ENCODE peak calls at places on chromosome 1, in nine cellular contexts. One of them, this sample, is unnamed.

GRCh38 chr1:77976433-77977076 is 2.3 kb downstream of the FUBP1 start:
- DNase-seq in cardiac muscle cell: no peak
- DNase-seq in GM23338: no peak
- DNase-seq in GM06990: no peak
- DNase-seq in choroid plexus epithelial cell: no peak
- DNase-seq in B cell: no peak
- DNase-seq in AG09319: no peak
- DNase-seq in AG10803: no peak
- DNase-seq in cardiac fibroblast: no peak
- DNase-seq in this sample: peak

GRCh38 chr1:61753998-61754508 is 11.8 kb downstream of the PATJ start:
- DNase-seq in AG09319: no peak
- DNase-seq in GM06990: no peak
- DNase-seq in cardiac fibroblast: no peak
- DNase-seq in cardiac muscle cell: no peak
- DNase-seq in choroid plexus epithelial cell: no peak
- DNase-seq in GM23338: no peak
- DNase-seq in AG10803: no peak
- DNase-seq in B cell: no peak
- DNase-seq in this sample: no peak

GRCh38 chr1:109134423-109134822 is 20.5 kb downstream of the ELAPOR1 start:
- DNase-seq in AG10803: no peak
- DNase-seq in GM06990: no peak
- DNase-seq in cardiac muscle cell: no peak
- DNase-seq in B cell: no peak
- DNase-seq in choroid plexus epithelial cell: no peak
- DNase-seq in cardiac fibroblast: no peak
- DNase-seq in AG09319: no peak
- DNase-seq in GM23338: no peak
- DNase-seq in this sample: no peak

GRCh38 chr1:226882187-226882586 is 11.8 kb downstream of the PSEN2 start:
- DNase-seq in cardiac muscle cell: peak
- DNase-seq in cardiac fibroblast: no peak
- DNase-seq in AG09319: no peak
- DNase-seq in choroid plexus epithelial cell: no peak
- DNase-seq in B cell: no peak
- DNase-seq in AG10803: no peak
- DNase-seq in GM06990: no peak
- DNase-seq in GM23338: no peak
- DNase-seq in this sample: no peak

GRCh38 chr1:247421074-247421473 is 5.1 kb downstream of the NLRP3 start:
- DNase-seq in GM06990: no peak
- DNase-seq in cardiac fibroblast: no peak
- DNase-seq in B cell: no peak
- DNase-seq in cardiac muscle cell: no peak
- DNase-seq in AG09319: no peak
- DNase-seq in GM23338: no peak
- DNase-seq in choroid plexus epithelial cell: no peak
- DNase-seq in AG10803: no peak
- DNase-seq in this sample: peak

GRCh38 chr1:33122483-33123170 is 41.7 kb downstream of the AZIN2 start:
- DNase-seq in choroid plexus epithelial cell: no peak
- DNase-seq in cardiac muscle cell: no peak
- DNase-seq in AG10803: no peak
- DNase-seq in GM06990: no peak
- DNase-seq in AG09319: no peak
- DNase-seq in GM23338: no peak
- DNase-seq in cardiac fibroblast: no peak
- DNase-seq in B cell: no peak
- DNase-seq in this sample: peak

GRCh38 chr1:94928293-94928939 is 1.5 kb upstream of the CNN3 start:
- DNase-seq in cardiac fibroblast: no peak
- DNase-seq in choroid plexus epithelial cell: no peak
- DNase-seq in B cell: no peak
- DNase-seq in GM23338: no peak
- DNase-seq in AG10803: no peak
- DNase-seq in AG09319: no peak
- DNase-seq in GM06990: no peak
- DNase-seq in cardiac muscle cell: no peak
- DNase-seq in this sample: no peak

GRCh38 chr1:115286431-115287205 is 51.4 kb downstream of the NGF start:
- DNase-seq in GM06990: no peak
- DNase-seq in choroid plexus epithelial cell: no peak
- DNase-seq in AG10803: no peak
- DNase-seq in cardiac muscle cell: no peak
- DNase-seq in B cell: no peak
- DNase-seq in cardiac fibroblast: no peak
- DNase-seq in AG09319: no peak
- DNase-seq in GM23338: no peak
- DNase-seq in this sample: no peak

GRCh38 chr1:32273389-32274208 is 18.3 kb upstream of the HDAC1 start:
- DNase-seq in AG10803: no peak
- DNase-seq in AG09319: no peak
- DNase-seq in GM06990: no peak
- DNase-seq in B cell: peak
- DNase-seq in choroid plexus epithelial cell: no peak
- DNase-seq in cardiac muscle cell: no peak
- DNase-seq in GM23338: peak
- DNase-seq in cardiac fibroblast: no peak
- DNase-seq in this sample: peak

GRCh38 chr1:229437443-229437842 is 3.5 kb upstream of the ACTA1 start:
- DNase-seq in AG10803: peak
- DNase-seq in GM23338: no peak
- DNase-seq in B cell: no peak
- DNase-seq in cardiac muscle cell: no peak
- DNase-seq in cardiac fibroblast: peak
- DNase-seq in choroid plexus epithelial cell: no peak
- DNase-seq in GM06990: no peak
- DNase-seq in AG09319: no peak
- DNase-seq in this sample: no peak

GRCh38 chr1:152902676-152903075 is 5.7 kb upstream of the IVL start:
- DNase-seq in B cell: no peak
- DNase-seq in AG09319: no peak
- DNase-seq in choroid plexus epithelial cell: no peak
- DNase-seq in GM06990: no peak
- DNase-seq in cardiac fibroblast: no peak
- DNase-seq in AG10803: no peak
- DNase-seq in GM23338: no peak
- DNase-seq in cardiac muscle cell: no peak
- DNase-seq in this sample: no peak

GRCh38 chr1:221098462-221099406 is 219.5 kb downstream of the HLX start:
- DNase-seq in GM23338: no peak
- DNase-seq in GM06990: no peak
- DNase-seq in AG10803: peak
- DNase-seq in B cell: no peak
- DNase-seq in cardiac muscle cell: peak
- DNase-seq in choroid plexus epithelial cell: no peak
- DNase-seq in cardiac fibroblast: peak
- DNase-seq in AG09319: no peak
- DNase-seq in this sample: peak

DNA sequence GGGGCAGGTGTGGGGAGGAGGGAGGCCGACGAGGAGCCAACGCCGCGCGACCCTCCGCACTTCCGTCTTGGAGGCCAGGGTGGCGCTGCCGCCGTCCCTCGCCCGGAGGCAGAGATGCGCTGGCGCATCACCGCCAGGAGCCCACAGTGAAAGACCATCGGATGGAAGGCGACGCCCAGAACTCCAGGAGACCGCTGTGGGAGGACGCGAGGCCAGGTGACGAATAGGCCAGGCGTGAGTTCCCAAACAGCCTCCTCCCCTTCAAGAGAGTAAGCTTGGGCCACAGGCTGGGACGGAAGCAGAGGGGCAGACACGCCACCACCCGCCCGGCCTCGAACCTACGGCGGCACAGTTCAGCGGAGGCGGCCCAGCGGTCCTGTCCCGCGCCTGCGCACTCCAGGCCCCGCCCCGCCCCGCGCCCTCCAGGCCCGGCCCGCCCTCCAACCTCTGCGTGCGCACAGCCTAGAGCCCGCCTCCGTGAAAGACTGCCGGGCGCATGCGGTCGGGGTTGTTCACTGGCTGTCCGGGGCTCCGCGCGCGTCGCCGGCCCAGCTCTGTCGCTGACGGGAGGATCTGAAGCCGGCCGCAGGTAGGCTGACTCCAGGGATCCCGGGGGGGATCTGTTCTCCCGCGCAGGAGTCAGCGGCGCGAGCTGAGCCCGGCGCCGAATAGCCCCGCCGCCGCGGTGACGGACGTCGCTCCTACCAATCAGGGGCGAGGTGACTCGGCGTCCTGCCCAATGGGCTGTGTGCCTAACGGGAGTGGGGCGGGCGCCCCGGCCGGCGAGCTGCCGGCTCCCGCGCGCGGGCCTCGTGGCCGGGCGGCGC is at the start of gene CTPS1:
- DNase-seq in AG10803: peak
- DNase-seq in GM06990: peak
- DNase-seq in AG09319: peak
- DNase-seq in B cell: peak
- DNase-seq in cardiac fibroblast: peak
- DNase-seq in cardiac muscle cell: peak
- DNase-seq in GM23338: peak
- DNase-seq in choroid plexus epithelial cell: peak
- DNase-seq in this sample: peak
- TF ChIP-seq CTCF in AG10803: peak
- TF ChIP-seq CTCF in GM06990: peak
- TF ChIP-seq CTCF in AG09319: peak
- TF ChIP-seq CTCF in B cell: peak
- TF ChIP-seq CTCF in cardiac fibroblast: peak
- TF ChIP-seq CTCF in cardiac muscle cell: peak
- TF ChIP-seq CTCF in GM23338: peak
- TF ChIP-seq CTCF in choroid plexus epithelial cell: peak
- TF ChIP-seq CTCF in this sample: peak

DNA sequence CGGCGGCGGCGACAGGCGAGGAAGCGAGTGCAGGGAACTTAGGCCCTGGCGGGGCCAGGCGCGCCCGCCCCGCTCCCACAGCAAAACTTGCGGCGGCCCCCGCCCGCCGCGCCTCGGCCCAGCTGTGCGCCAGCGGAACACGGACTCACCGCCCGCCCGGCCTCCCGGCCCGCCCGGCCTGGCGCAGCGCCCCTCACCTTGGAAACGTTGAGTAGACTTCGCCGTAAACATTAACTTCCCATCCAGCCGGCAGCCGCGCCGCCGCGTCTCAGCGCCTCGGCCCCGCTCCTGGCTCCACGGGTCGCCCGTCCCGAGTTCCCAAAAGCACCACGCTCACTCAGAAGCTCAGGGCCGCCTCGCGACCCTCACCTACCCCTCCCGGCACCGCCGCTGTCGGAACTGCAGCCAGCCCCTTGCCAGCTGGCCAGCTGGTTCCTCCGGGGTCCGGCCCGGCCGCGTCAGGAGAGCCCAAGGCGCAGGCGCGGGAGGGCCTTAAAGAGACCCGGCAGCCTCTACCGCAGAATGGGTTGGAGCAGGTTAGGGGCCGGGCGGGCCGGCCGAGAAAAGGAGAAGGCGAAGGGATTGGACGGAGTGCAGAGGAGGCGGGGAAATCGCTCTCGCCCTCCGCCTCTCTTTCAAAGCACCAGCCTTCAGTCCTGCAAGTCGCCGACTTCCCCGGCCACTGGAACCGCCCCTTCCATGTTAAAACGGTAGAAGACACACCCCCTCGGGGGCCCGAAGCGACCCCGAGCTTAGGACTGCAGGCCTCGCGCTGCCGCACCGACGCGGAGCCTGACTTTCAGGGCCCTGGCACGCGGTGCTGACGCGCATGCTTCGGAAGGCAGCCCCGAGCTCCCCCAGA is at the start of gene EVI5:
- DNase-seq in cardiac fibroblast: peak
- DNase-seq in GM23338: peak
- DNase-seq in AG09319: peak
- DNase-seq in B cell: peak
- DNase-seq in GM06990: peak
- DNase-seq in AG10803: peak
- DNase-seq in cardiac muscle cell: peak
- DNase-seq in choroid plexus epithelial cell: peak
- DNase-seq in this sample: peak
- TF ChIP-seq CTCF in cardiac fibroblast: peak
- TF ChIP-seq CTCF in GM23338: no peak
- TF ChIP-seq CTCF in AG09319: no peak
- TF ChIP-seq CTCF in B cell: no peak
- TF ChIP-seq CTCF in GM06990: peak
- TF ChIP-seq CTCF in AG10803: no peak
- TF ChIP-seq CTCF in cardiac muscle cell: peak
- TF ChIP-seq CTCF in choroid plexus epithelial cell: no peak
- TF ChIP-seq CTCF in this sample: no peak

GRCh38 chr1:182740120-182740519 is 49.5 kb upstream of the NPL start:
- DNase-seq in B cell: no peak
- DNase-seq in cardiac muscle cell: no peak
- DNase-seq in cardiac fibroblast: no peak
- DNase-seq in GM06990: no peak
- DNase-seq in choroid plexus epithelial cell: no peak
- DNase-seq in AG09319: no peak
- DNase-seq in AG10803: no peak
- DNase-seq in GM23338: no peak
- DNase-seq in this sample: no peak

GRCh38 chr1:182739545-182739944 is 50.0 kb upstream of the NPL start:
- DNase-seq in GM23338: peak
- DNase-seq in AG09319: no peak
- DNase-seq in B cell: no peak
- DNase-seq in cardiac muscle cell: peak
- DNase-seq in AG10803: no peak
- DNase-seq in choroid plexus epithelial cell: peak
- DNase-seq in cardiac fibroblast: no peak
- DNase-seq in GM06990: no peak
- DNase-seq in this sample: no peak

GRCh38 chr1:182731852-182732575 is 47.6 kb upstream of the RGS8 start:
- DNase-seq in choroid plexus epithelial cell: no peak
- DNase-seq in GM06990: no peak
- DNase-seq in AG09319: no peak
- DNase-seq in cardiac fibroblast: no peak
- DNase-seq in GM23338: no peak
- DNase-seq in AG10803: no peak
- DNase-seq in B cell: no peak
- DNase-seq in cardiac muscle cell: no peak
- DNase-seq in this sample: no peak

GRCh38 chr1:182735343-182735742 is 51.0 kb upstream of the RGS8 start:
- DNase-seq in AG10803: no peak
- DNase-seq in cardiac muscle cell: no peak
- DNase-seq in choroid plexus epithelial cell: no peak
- DNase-seq in GM06990: no peak
- DNase-seq in B cell: no peak
- DNase-seq in AG09319: no peak
- DNase-seq in cardiac fibroblast: no peak
- DNase-seq in GM23338: no peak
- DNase-seq in this sample: no peak
- TF ChIP-seq CTCF in AG10803: no peak
- TF ChIP-seq CTCF in cardiac muscle cell: no peak
- TF ChIP-seq CTCF in choroid plexus epithelial cell: no peak
- TF ChIP-seq CTCF in GM06990: no peak
- TF ChIP-seq CTCF in B cell: no peak
- TF ChIP-seq CTCF in AG09319: no peak
- TF ChIP-seq CTCF in cardiac fibroblast: no peak
- TF ChIP-seq CTCF in GM23338: no peak
- TF ChIP-seq CTCF in this sample: no peak

DNA sequence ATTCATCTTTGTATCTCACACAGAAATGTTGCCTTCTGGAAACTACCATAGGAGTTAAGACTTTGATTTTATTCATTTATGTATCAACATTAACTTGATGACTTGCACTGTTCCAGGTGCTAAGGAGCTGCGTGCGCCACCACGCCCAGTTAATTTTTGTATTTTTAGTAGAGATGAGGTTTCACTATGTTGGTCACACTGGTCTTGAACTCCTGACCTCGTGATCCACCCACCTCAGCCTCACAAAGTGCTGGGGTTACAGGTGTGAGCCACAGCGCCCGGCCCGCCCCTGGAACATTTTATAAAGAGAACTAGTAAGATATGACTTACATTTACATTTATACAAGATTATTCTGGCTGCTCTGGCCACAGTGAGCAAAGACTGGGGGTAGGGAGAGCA is 252.2 kb downstream of the FAF1 start:
- DNase-seq in cardiac muscle cell: no peak
- DNase-seq in B cell: no peak
- DNase-seq in GM06990: no peak
- DNase-seq in AG09319: no peak
- DNase-seq in choroid plexus epithelial cell: no peak
- DNase-seq in AG10803: no peak
- DNase-seq in cardiac fibroblast: no peak
- DNase-seq in GM23338: no peak
- DNase-seq in this sample: no peak
- TF ChIP-seq CTCF in cardiac muscle cell: no peak
- TF ChIP-seq CTCF in B cell: no peak
- TF ChIP-seq CTCF in GM06990: no peak
- TF ChIP-seq CTCF in AG09319: no peak
- TF ChIP-seq CTCF in choroid plexus epithelial cell: no peak
- TF ChIP-seq CTCF in AG10803: no peak
- TF ChIP-seq CTCF in cardiac fibroblast: no peak
- TF ChIP-seq CTCF in GM23338: no peak
- TF ChIP-seq CTCF in this sample: no peak